ENCODE peak calls at places on chromosome 13, in seven cellular contexts. One of them, this sample, is unnamed.

GRCh38 chr13:43085545-43085944 is 62.2 kb downstream of the DNAJC15 start:
- DNase-seq in central memory CD8-positive, alpha-beta T cell: no peak
- DNase-seq in lung: no peak
- DNase-seq in cardiac muscle cell: peak
- DNase-seq in cerebellar nuclear complex: no peak
- DNase-seq in NCI-H1048: no peak
- DNase-seq in CD4-positive, CD25-positive, alpha-beta regulatory T cell: peak
- DNase-seq in this sample: no peak

GRCh38 chr13:27088619-27089018 is 83.0 kb downstream of the USP12 start:
- DNase-seq in central memory CD8-positive, alpha-beta T cell: no peak
- DNase-seq in lung: no peak
- DNase-seq in cardiac muscle cell: no peak
- DNase-seq in cerebellar nuclear complex: no peak
- DNase-seq in NCI-H1048: no peak
- DNase-seq in CD4-positive, CD25-positive, alpha-beta regulatory T cell: no peak
- DNase-seq in this sample: no peak

GRCh38 chr13:23146811-23147245 is 34.0 kb upstream of the SGCG start:
- DNase-seq in central memory CD8-positive, alpha-beta T cell: no peak
- DNase-seq in lung: no peak
- DNase-seq in cardiac muscle cell: peak
- DNase-seq in cerebellar nuclear complex: no peak
- DNase-seq in NCI-H1048: no peak
- DNase-seq in CD4-positive, CD25-positive, alpha-beta regulatory T cell: no peak
- DNase-seq in this sample: no peak

GRCh38 chr13:94079876-94080275 is 399.6 kb downstream of the DCT start:
- DNase-seq in central memory CD8-positive, alpha-beta T cell: no peak
- DNase-seq in lung: no peak
- DNase-seq in cardiac muscle cell: peak
- DNase-seq in cerebellar nuclear complex: no peak
- DNase-seq in NCI-H1048: no peak
- DNase-seq in CD4-positive, CD25-positive, alpha-beta regulatory T cell: no peak
- DNase-seq in this sample: no peak

GRCh38 chr13:57629391-57629804 is 2.1 kb upstream of the PCDH17 start:
- DNase-seq in central memory CD8-positive, alpha-beta T cell: no peak
- DNase-seq in lung: no peak
- DNase-seq in cardiac muscle cell: peak
- DNase-seq in cerebellar nuclear complex: no peak
- DNase-seq in NCI-H1048: no peak
- DNase-seq in CD4-positive, CD25-positive, alpha-beta regulatory T cell: no peak
- DNase-seq in this sample: no peak

GRCh38 chr13:55155046-55155445 is 1985.7 kb upstream of the PRR20A start:
- DNase-seq in central memory CD8-positive, alpha-beta T cell: no peak
- DNase-seq in lung: no peak
- DNase-seq in cardiac muscle cell: no peak
- DNase-seq in cerebellar nuclear complex: no peak
- DNase-seq in NCI-H1048: no peak
- DNase-seq in CD4-positive, CD25-positive, alpha-beta regulatory T cell: no peak
- DNase-seq in this sample: no peak

GRCh38 chr13:109949395-109949794 is 163.0 kb upstream of the IRS2 start:
- DNase-seq in central memory CD8-positive, alpha-beta T cell: no peak
- DNase-seq in lung: no peak
- DNase-seq in cardiac muscle cell: no peak
- DNase-seq in cerebellar nuclear complex: no peak
- DNase-seq in NCI-H1048: no peak
- DNase-seq in CD4-positive, CD25-positive, alpha-beta regulatory T cell: no peak
- DNase-seq in this sample: no peak

GRCh38 chr13:26872444-26873173 is 112.0 kb upstream of the GPR12 start:
- DNase-seq in central memory CD8-positive, alpha-beta T cell: peak
- DNase-seq in lung: no peak
- DNase-seq in cardiac muscle cell: peak
- DNase-seq in cerebellar nuclear complex: no peak
- DNase-seq in NCI-H1048: peak
- DNase-seq in CD4-positive, CD25-positive, alpha-beta regulatory T cell: peak
- DNase-seq in this sample: peak

GRCh38 chr13:101916108-101916757 is 463.8 kb downstream of the ITGBL1 start:
- DNase-seq in central memory CD8-positive, alpha-beta T cell: no peak
- DNase-seq in lung: no peak
- DNase-seq in cardiac muscle cell: peak
- DNase-seq in cerebellar nuclear complex: no peak
- DNase-seq in NCI-H1048: no peak
- DNase-seq in CD4-positive, CD25-positive, alpha-beta regulatory T cell: no peak
- DNase-seq in this sample: peak

GRCh38 chr13:50991624-50992610 is 82.3 kb downstream of the RNASEH2B start:
- DNase-seq in central memory CD8-positive, alpha-beta T cell: no peak
- DNase-seq in lung: no peak
- DNase-seq in cardiac muscle cell: no peak
- DNase-seq in cerebellar nuclear complex: peak
- DNase-seq in NCI-H1048: no peak
- DNase-seq in CD4-positive, CD25-positive, alpha-beta regulatory T cell: peak
- DNase-seq in this sample: no peak

This sample was measured in mesendoderm.